ENCODE peak calls at places on chromosomes 11 and 22, in five cellular contexts. Y is IMR-90; D is body of pancreas; Z is tibial nerve; C is CD4-positive, alpha-beta memory T cell. Q is an unnamed sample. For H3K4me1, the result is how much of the 10 kb centered on the place peaks cover.

GRCh38 chr22:20885557-20886323 is 26.9 kb downstream of the SNAP29 start:
- DNase-seq in Y (peak), D (peak), Z (peak), C (peak), Q (peak)

GRCh38 chr11:34075178-34075820 is 23.8 kb downstream of the CAPRIN1 start:
- DNase-seq in Y (peak), D (no peak), Z (no peak), C (no peak), Q (no peak)

GRCh38 chr22:22571429-22571828 is 12.4 kb upstream of the PRAME start:
- DNase-seq in Y (no peak), D (no peak), Z (no peak), C (no peak), Q (no peak)

GRCh38 chr22:44998296-44998695 is 11.5 kb downstream of the PHF21B start:
- DNase-seq in Y (no peak), D (no peak), Z (no peak), C (no peak), Q (no peak)

GRCh38 chr22:25461301-25461700 is 103.2 kb upstream of the GRK3 start:
- DNase-seq in Y (no peak), D (no peak), Z (no peak), C (no peak), Q (no peak)

GRCh38 chr11:14386895-14387480 is 28.0 kb upstream of the RRAS2 start:
- DNase-seq in Y (peak), D (no peak), Z (no peak), C (no peak), Q (peak)

GRCh38 chr22:50282361-50283144 is 12.4 kb upstream of the MAPK11 start:
- DNase-seq in Y (peak), D (peak), Z (no peak), C (no peak), Q (peak)

GRCh38 chr22:45631140-45631539 is 40.5 kb upstream of the ATXN10 start:
- DNase-seq in Y (no peak), D (no peak), Z (no peak), C (no peak), Q (no peak)

GRCh38 chr22:44130076-44130711 is 50.5 kb upstream of the PARVG start:
- DNase-seq in Y (peak), D (no peak), Z (no peak), C (no peak), Q (no peak)

GRCh38 chr11:111976614-111977140 is 39.5 kb downstream of the DIXDC1 start:
- DNase-seq in Y (no peak), D (peak), Z (no peak), C (no peak), Q (peak)

GRCh38 chr11:1541474-1542204 is 30.4 kb downstream of the DUSP8 start:
- DNase-seq in Y (no peak), D (no peak), Z (no peak), C (no peak), Q (no peak)

GRCh38 chr11:44972746-44973435 is 22.2 kb upstream of the TP53I11 start:
- DNase-seq in Y (no peak), D (no peak), Z (no peak), C (no peak), Q (no peak)

GRCh38 chr11:122851366-122852011 is 13.2 kb downstream of the CRTAM start:
- DNase-seq in Y (no peak), D (no peak), Z (no peak), C (peak), Q (no peak)

GRCh38 chr11:127627629-127628462 is 627.3 kb upstream of the KIRREL3 start:
- DNase-seq in Y (peak), D (peak), Z (no peak), C (no peak), Q (no peak)

GRCh38 chr22:46563381-46564083 is 26.1 kb upstream of the CELSR1 start:
- DNase-seq in Y (peak), D (peak), Z (peak), C (peak), Q (peak)

GRCh38 chr11:119193001-119193400 is 7.7 kb downstream of the NHERF4 start:
- DNase-seq in Y (no peak), D (no peak), Z (no peak), C (no peak), Q (no peak)
- H3K4me1 ChIP-seq in Y (under half), D (under half), Z (under half), C (under half), Q (under half)

GRCh38 chr11:94134651-94135512 is 6.2 kb downstream of the PANX1 start:
- DNase-seq in Y (peak), D (peak), Z (peak), C (no peak), Q (peak)

GRCh38 chr11:94132152-94132558 is 3.5 kb downstream of the PANX1 start:
- DNase-seq in Y (peak), D (no peak), Z (no peak), C (no peak), Q (no peak)

GRCh38 chr11:94132823-94133408 is 4.3 kb downstream of the PANX1 start:
- DNase-seq in Y (no peak), D (no peak), Z (no peak), C (no peak), Q (no peak)

GRCh38 chr11:94131363-94132115 is 2.9 kb downstream of the PANX1 start:
- DNase-seq in Y (peak), D (peak), Z (no peak), C (no peak), Q (peak)

GRCh38 chr11:94133752-94134151 is 5.1 kb downstream of the PANX1 start:
- DNase-seq in Y (no peak), D (no peak), Z (no peak), C (no peak), Q (no peak)
- H3K27ac ChIP-seq in Y (no peak), D (no peak), Z (peak), C (no peak), Q (no peak)

GRCh38 chr11:118441770-118442169 is 5.5 kb downstream of the KMT2A start:
- DNase-seq in Y (no peak), D (no peak), Z (no peak), C (no peak), Q (no peak)
- H3K4me1 ChIP-seq in Y (under half), D (half or more), Z (under half), C (half or more), Q (under half)

GRCh38 chr11:74019860-74020259 is 11.0 kb upstream of the UCP3 start:
- DNase-seq in Y (peak), D (no peak), Z (no peak), C (no peak), Q (no peak)
- H3K27ac ChIP-seq in Y (no peak), D (peak), Z (peak), C (peak), Q (no peak)

GRCh38 chr11:83285771-83286528 is at the start of gene CCDC90B:
- DNase-seq in Y (peak), D (peak), Z (peak), C (peak), Q (peak)

GRCh38 chr11:83282084-83282716 is 4.0 kb downstream of the CCDC90B start:
- DNase-seq in Y (peak), D (no peak), Z (no peak), C (no peak), Q (no peak)

GRCh38 chr11:83287631-83288030 is 1.5 kb upstream of the CCDC90B start:
- DNase-seq in Y (no peak), D (no peak), Z (no peak), C (no peak), Q (no peak)

GRCh38 chr11:83284501-83285051 is 1.6 kb downstream of the CCDC90B start:
- DNase-seq in Y (no peak), D (no peak), Z (no peak), C (no peak), Q (no peak)

DNA sequence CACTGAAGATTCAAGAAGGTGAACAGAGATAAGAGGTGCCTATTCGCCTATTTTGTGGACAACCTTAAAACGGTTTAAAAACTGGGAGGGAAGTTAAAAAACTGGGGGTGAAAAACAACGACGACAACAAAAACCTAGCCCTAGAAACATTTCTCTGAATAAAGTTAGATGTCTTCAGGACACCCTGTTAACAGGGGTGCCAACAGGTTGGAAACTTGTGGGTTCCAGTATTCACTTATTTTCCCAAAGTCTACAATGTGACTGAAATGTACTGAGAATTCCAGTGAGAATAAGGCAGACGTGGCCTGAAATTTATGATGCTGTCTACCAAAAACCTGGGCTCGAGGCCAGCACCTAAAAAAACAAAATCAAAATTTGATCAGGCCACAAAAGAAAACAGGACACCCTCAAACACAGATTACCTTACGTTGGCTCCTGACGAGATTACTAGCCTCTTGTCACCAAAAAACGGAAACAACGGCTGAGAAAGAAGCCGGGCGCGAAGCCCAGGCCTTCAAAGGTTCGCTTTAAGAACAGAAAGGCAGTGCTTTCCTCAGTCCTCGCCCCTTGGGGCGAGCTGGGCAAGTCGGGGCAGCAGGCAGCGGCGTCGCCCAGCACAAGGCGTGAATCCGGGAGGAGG is 916 bp downstream of the CCDC90B start:
- DNase-seq in Y (no peak), D (no peak), Z (no peak), C (no peak), Q (no peak)
- H3K4me1 ChIP-seq in Y (under half), D (under half), Z (under half), C (under half), Q (under half)

GRCh38 chr11:105052487-105052886 is 7.4 kb upstream of the CARD16 start:
- DNase-seq in Y (no peak), D (no peak), Z (no peak), C (no peak), Q (no peak)
- H3K27ac ChIP-seq in Y (no peak), D (no peak), Z (no peak), C (no peak), Q (no peak)

GRCh38 chr22:48242461-48242864 is 1480.0 kb downstream of the TBC1D22A start:
- DNase-seq in Y (no peak), D (no peak), Z (no peak), C (no peak), Q (no peak)

GRCh38 chr22:48245119-48245485 is 1482.7 kb downstream of the TBC1D22A start:
- DNase-seq in Y (no peak), D (no peak), Z (no peak), C (no peak), Q (no peak)

GRCh38 chr22:48241658-48242057 is 1479.2 kb downstream of the TBC1D22A start:
- DNase-seq in Y (no peak), D (no peak), Z (no peak), C (no peak), Q (no peak)

GRCh38 chr22:48247829-48248228 is 1485.4 kb downstream of the TBC1D22A start:
- DNase-seq in Y (no peak), D (no peak), Z (no peak), C (no peak), Q (no peak)

DNA sequence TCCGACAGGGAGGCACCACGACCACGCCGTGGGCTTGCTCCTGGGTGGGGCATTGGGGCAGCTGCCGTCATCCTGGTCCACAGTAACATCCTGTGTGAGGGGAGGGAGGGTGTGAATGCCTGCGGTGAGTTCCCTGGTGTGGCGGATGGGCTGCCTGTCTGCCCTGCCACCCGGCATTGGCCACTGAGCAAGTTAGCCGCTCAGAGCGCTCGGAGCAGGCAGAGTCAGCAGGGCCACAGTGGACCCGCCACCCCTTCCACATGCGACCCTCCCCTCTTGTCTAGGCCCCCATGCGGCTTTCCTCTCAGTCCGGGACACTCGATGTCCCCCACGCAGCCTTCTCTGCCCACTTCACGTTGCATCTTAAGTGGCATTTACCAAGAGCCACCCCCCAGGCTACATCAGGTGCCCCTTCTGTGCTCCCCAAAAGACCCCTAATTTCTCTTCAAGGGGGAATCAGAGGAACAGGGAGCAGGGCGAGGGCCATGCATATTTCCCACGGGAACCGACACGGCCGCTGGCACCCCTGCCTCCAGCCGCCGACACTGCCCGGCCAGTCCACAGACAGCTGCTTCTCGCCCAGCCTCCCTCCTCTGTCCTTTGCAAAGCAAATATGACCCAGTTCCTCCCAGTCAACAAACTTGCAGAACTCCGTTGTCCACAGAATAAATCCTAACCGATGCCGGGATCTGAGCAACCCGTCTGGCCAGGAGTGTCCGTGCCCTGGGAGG is 1482.1 kb downstream of the TBC1D22A start:
- DNase-seq in Y (no peak), D (no peak), Z (no peak), C (no peak), Q (no peak)
- H3K4me1 ChIP-seq in Y (under half), D (under half), Z (under half), C (under half), Q (under half)

DNA sequence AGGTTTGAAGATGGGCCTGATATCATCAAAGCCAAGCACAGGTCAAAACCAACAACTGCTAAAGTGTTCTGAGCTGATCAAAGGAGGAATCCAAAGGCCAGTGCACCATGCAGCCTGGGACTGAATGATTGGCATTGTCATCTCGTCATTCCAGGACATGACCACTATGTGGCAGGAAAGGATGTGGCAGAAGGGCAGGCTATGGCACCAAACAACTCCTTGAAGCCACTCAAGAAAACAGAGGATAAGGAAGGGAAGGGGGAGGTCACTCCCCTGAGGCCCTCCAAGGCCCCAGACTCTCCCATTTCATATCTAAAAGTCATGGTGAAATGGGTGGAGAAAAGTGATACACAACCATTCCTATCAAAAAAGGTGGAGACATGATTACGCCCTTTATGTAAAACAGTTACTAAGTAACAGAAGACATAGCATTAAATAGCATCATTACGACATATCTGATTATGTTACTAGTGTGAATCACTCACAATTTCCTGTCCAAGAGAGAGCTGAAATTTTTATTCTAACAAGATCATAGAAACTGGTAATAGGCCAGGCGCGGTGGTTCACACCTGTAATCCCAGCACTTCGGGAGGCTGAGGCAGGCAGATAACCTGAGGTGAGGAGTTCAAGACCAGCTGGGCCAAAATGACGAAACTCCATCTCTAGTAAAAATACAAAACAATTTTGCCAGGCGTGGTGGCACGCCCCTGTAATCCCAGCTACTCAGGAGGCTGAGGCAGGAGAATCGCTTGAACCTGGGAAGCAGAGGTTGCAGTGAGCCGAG is 49.3 kb downstream of the AHNAK start:
- DNase-seq in Y (peak), D (no peak), Z (no peak), C (no peak), Q (no peak)
- H3K27ac ChIP-seq in Y (no peak), D (no peak), Z (peak), C (no peak), Q (no peak)

DNA sequence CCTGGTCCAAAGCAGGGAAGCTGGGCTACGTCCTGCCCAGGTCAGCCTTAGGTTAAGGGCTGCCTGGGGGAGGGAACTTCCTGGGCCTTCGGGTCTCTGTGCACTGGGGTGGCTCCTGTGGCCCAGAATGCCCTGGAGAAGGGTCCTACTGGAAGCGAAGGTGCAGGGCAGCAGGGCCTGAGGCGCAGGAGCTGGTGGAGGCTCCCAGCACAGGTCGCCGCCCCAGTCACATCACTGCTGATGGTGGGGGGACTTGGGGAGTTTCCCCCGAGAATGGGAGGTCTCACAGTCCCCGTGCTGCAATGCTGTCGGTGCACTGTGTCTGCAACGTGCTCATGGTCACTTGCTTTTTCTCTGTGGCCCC is 815 bp upstream of the SMIM38 start:
- DNase-seq in Y (no peak), D (no peak), Z (no peak), C (no peak), Q (no peak)
- H3K4me1 ChIP-seq in Y (under half), D (under half), Z (half or more), C (under half), Q (under half)